ENCODE peak calls at places on chromosomes 7 and 10, in seven cellular contexts. Z is BJ, A is astrocyte of the cerebellum, Q is fibroblast of pulmonary artery, S is uterus, D is suprapubic skin, P is A549. U is an unnamed sample.

GRCh38 chr10:11684717-11685645 is 57.2 kb upstream of the ECHDC3 start:
- DNase-seq in Z (peak), A (peak), Q (peak), S (peak), D (peak), P (peak), U (no peak)

GRCh38 chr7:46705416-46706255 is 784.6 kb upstream of the IGFBP3 start:
- DNase-seq in Z (peak), A (peak), Q (no peak), S (no peak), D (no peak), P (no peak), U (peak)

GRCh38 chr7:33619264-33619663 is 286.1 kb upstream of the BMPER start:
- DNase-seq in Z (no peak), A (no peak), Q (no peak), S (no peak), D (no peak), P (no peak), U (no peak)

GRCh38 chr7:47037607-47038006 is 544.3 kb downstream of the TNS3 start:
- DNase-seq in Z (no peak), A (no peak), Q (no peak), S (no peak), D (no peak), P (no peak), U (no peak)

GRCh38 chr10:96740579-96741281 is 20.4 kb upstream of the PIK3AP1 start:
- DNase-seq in Z (no peak), A (no peak), Q (peak), S (no peak), D (no peak), P (no peak), U (no peak)

GRCh38 chr7:34672430-34672829 is 14.4 kb downstream of the NPSR1 start:
- DNase-seq in Z (no peak), A (no peak), Q (peak), S (no peak), D (no peak), P (no peak), U (no peak)

GRCh38 chr7:108211382-108212201 is 81.4 kb upstream of the LAMB4 start:
- DNase-seq in Z (no peak), A (peak), Q (peak), S (no peak), D (no peak), P (peak), U (peak)

GRCh38 chr7:138024765-138025164 is 22.9 kb upstream of the CREB3L2 start:
- DNase-seq in Z (no peak), A (no peak), Q (no peak), S (no peak), D (no peak), P (no peak), U (no peak)

GRCh38 chr10:110571093-110571743 is 3.7 kb downstream of the SMC3 start:
- DNase-seq in Z (no peak), A (no peak), Q (no peak), S (no peak), D (no peak), P (no peak), U (no peak)

GRCh38 chr10:75709830-75710229 is 278.4 kb downstream of the LRMDA start:
- DNase-seq in Z (no peak), A (no peak), Q (no peak), S (no peak), D (no peak), P (no peak), U (no peak)

DNA sequence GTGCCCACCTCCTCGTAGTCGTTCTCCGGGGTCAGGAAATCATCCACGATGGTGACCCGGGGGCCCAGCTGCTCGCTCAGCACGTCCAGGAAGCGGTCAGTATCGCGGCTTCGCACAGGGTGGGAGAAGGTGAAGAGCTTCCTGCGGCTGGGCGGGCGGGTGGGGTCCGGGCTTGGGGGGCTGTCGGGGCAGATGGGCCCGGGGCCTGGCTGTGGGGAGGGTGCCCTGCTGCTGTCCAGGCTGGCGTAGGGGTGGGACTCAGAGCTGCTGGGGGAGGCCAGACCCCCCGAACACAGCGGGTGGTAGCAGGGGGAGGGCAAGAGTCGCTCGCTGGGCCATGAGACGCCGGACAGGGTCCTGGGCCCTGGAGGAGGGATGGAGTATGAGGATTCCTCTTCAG is 42.3 kb downstream of the GRID2IP start:
- DNase-seq in Z (no peak), A (no peak), Q (no peak), S (no peak), D (no peak), P (no peak), U (no peak)
- TF ChIP-seq CTCF in Z (no peak), A (no peak), Q (no peak), S (no peak), D (no peak), P (no peak), U (no peak)

GRCh38 chr10:107544706-107545520 is 380.4 kb upstream of the SORCS1 start:
- DNase-seq in Z (no peak), A (no peak), Q (no peak), S (no peak), D (no peak), P (no peak), U (no peak)

GRCh38 chr10:107546986-107547385 is 382.5 kb upstream of the SORCS1 start:
- DNase-seq in Z (no peak), A (no peak), Q (no peak), S (no peak), D (no peak), P (no peak), U (no peak)

GRCh38 chr10:107545717-107546116 is 381.2 kb upstream of the SORCS1 start:
- DNase-seq in Z (no peak), A (no peak), Q (no peak), S (no peak), D (no peak), P (no peak), U (no peak)

GRCh38 chr10:107548301-107548700 is 383.8 kb upstream of the SORCS1 start:
- DNase-seq in Z (no peak), A (no peak), Q (peak), S (no peak), D (no peak), P (no peak), U (no peak)

DNA sequence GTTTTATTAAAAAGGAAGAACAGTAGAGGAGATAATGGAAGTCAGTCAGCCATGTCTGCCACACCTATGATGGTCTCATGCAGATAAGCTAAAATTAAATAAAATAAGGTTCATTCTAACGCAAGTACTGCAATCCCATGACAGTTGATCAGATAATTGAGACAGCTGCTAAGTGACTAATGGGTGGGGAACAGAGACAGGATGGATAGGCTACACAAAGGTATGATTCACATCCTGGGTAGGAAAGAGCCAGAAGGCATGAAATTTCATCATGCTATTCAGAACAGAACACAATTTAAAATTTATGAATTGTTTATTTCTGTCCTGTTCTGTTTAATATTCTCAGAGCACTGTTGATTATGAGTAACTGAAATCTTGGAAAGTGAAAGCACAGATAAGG is 381.7 kb upstream of the SORCS1 start:
- DNase-seq in Z (peak), A (no peak), Q (peak), S (no peak), D (no peak), P (no peak), U (peak)
- H3K4me3 ChIP-seq in Z (no peak), A (no peak), Q (no peak), S (no peak), D (no peak), P (no peak), U (no peak)

DNA sequence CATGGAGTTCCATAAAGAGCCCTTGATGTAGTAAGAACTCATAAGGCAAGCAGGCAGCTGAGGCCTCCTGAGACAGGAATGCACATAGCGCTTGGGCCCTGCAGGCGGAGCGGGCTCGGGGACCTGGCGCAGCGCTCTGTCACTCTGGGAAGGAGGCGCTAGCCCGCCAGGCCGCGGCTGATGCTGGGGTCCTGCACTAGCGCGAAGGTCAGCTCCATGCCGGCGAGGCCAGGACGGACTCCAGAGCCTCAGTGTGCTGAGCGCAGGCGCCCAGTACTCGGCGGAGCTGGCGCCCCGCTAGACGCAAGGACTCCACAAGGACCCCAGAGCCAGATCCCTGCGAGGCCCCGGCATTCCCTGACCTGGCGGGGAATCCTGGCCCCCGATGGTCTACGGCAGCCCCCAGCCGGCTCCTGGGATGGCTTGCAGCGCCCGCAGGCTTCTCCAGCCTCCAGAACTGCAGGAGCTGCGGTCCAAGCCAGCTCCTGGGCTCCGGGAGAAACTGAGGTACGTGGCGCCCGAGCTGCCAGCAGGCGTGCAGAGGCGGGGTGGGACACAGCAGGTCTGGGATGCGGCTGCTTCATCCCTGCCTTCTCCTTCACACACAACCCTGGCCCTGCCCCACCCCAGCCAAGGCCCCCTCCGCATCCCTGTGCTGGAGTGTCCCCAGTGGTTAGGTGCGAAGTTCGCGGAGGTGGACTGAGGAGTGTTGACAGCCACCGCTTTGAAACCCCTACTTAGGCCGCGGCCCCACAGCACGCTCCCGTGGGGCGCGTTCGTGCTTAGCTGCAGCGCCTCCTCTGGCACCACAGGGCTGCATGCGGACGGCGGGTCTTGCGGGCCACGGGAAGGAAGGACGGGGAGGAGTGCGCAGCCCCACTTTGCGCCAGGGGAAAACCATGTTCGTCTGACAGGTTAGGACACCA is 761.5 kb upstream of the POM121L12 start:
- DNase-seq in Z (no peak), A (no peak), Q (peak), S (no peak), D (no peak), P (no peak), U (no peak)
- TF ChIP-seq CTCF in Z (no peak), A (no peak), Q (no peak), S (no peak), D (no peak), P (no peak), U (no peak)

DNA sequence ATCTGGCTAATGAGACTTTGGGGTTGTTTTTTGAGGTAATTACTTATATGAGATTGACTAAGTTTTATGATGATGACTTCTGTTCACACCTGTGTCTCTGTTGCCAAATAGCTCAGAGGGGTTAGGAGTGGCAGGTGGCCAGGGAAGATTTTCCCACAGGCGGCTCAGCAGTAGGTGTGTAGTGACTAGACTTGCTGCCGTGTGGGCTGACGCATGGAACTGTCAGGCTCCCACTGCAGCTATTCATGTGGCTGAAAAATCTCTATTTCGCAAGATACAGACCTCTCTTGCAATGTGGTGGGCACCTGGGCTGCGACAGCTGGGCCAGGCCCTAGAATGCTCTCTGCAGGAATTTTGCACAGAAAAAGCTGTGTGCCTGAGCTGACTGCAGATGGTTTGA is 1.4 kb downstream of the CPA4 start:
- DNase-seq in Z (peak), A (no peak), Q (no peak), S (no peak), D (no peak), P (no peak), U (no peak)
- H3K4me3 ChIP-seq in Z (no peak), A (no peak), Q (no peak), S (no peak), D (no peak), P (no peak), U (no peak)

GRCh38 chr7:134357486-134357885 is 40.8 kb upstream of the SLC35B4 start:
- DNase-seq in Z (no peak), A (no peak), Q (no peak), S (no peak), D (no peak), P (no peak), U (no peak)
- TF ChIP-seq CTCF in Z (no peak), A (no peak), Q (peak), S (no peak), D (no peak), P (no peak), U (no peak)

GRCh38 chr7:27184342-27185012 is 555 bp downstream of the HOXA11 start:
- DNase-seq in Z (no peak), A (no peak), Q (peak), S (peak), D (peak), P (peak), U (no peak)

GRCh38 chr7:27185013-27185707 is at the start of gene HOXA11:
- DNase-seq in Z (peak), A (no peak), Q (peak), S (peak), D (peak), P (no peak), U (peak)

GRCh38 chr7:27182861-27183681 is 2.0 kb downstream of the HOXA11 start:
- DNase-seq in Z (no peak), A (no peak), Q (no peak), S (peak), D (peak), P (no peak), U (no peak)

GRCh38 chr7:27182285-27182827 is 2.7 kb downstream of the HOXA11 start:
- DNase-seq in Z (no peak), A (no peak), Q (no peak), S (peak), D (peak), P (no peak), U (no peak)

DNA sequence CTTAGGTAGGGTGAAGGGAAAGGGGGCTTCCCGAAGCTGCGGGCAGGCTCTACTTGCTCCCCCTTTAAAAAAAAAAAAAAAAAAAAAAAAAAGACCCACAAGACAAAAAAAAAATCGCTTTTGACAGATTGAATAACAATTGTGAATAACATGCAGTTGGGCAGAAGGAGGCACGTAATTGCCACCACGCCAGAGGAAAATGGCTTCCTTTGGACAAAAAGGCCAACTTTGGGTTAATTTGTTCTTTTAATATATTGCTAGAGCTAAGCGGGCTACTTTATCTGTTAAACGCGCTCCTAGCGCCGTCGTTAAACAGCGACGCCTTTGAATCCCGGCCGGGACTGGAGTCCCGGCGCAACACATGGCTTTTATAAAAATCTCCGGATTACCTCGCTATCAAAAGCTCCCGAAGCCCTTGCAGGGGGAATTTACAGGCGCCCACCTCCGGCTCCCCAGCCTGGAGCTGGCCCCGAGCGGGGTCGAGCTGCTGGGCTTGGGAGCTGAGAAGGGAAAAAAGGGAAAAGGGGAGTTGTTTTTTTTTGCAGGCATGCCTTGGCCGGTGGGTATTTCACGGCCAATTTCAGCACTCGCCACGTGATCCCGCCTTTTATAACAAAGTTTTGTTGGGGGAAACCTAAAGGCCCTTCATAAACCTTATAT is 1.2 kb downstream of the HOXA11 start:
- DNase-seq in Z (no peak), A (no peak), Q (no peak), S (peak), D (peak), P (no peak), U (no peak)
- H3K4me3 ChIP-seq in Z (peak), A (no peak), Q (peak), S (peak), D (peak), P (peak), U (peak)

U was measured in HFF-Myc.